ENCODE peak calls at places on chromosomes 7 and 10, in five cellular contexts. G is activated CD4-positive, alpha-beta T cell treated with anti-CD3 and anti-CD28 coated beads for 4 hours; K is skeletal muscle cell; S is NCI-H345; X is heart left ventricle. Y is an unnamed sample.

GRCh38 chr7:47045592-47045991 is 536.3 kb downstream of the TNS3 start:
- DNase-seq in G (no peak), K (peak; percentile 69), S (no peak), X (no peak), Y (no peak)

GRCh38 chr10:2619927-2620326 is 447.4 kb upstream of the PFKP start:
- DNase-seq in G (no peak), K (no peak), S (no peak), X (no peak), Y (no peak)

GRCh38 chr7:156475666-156476065 is 164.9 kb upstream of the RNF32 start:
- DNase-seq in G (no peak), K (no peak), S (no peak), X (no peak), Y (peak; percentile 30)

GRCh38 chr7:1963575-1963974 is 269.2 kb downstream of the MAD1L1 start:
- DNase-seq in G (no peak), K (no peak), S (no peak), X (peak; percentile 56), Y (no peak)

GRCh38 chr10:46228076-46229071 is 58.4 kb upstream of the ANTXRL start:
- DNase-seq in G (peak; percentile 39), K (peak; percentile 4), S (no peak), X (peak; percentile 71), Y (peak; percentile 50)

GRCh38 chr10:49298990-49299815 is at the start of gene C10orf71:
- DNase-seq in G (no peak), K (no peak), S (peak; percentile 15), X (no peak), Y (no peak)

GRCh38 chr10:132197271-132198067 is 10.7 kb downstream of the DPYSL4 start:
- DNase-seq in G (no peak), K (no peak), S (no peak), X (peak; percentile 58), Y (no peak)

GRCh38 chr7:25031432-25031831 is 51.5 kb upstream of the OSBPL3 start:
- DNase-seq in G (no peak), K (no peak), S (no peak), X (no peak), Y (no peak)

GRCh38 chr7:70028620-70029019 is 430.3 kb downstream of the AUTS2 start:
- DNase-seq in G (no peak), K (no peak), S (no peak), X (no peak), Y (no peak)

GRCh38 chr10:105545101-105545500 is 904.0 kb downstream of the SORCS3 start:
- DNase-seq in G (no peak), K (no peak), S (no peak), X (no peak), Y (no peak)

GRCh38 chr7:35695987-35696386 is 1.1 kb upstream of the HERPUD2 start:
- DNase-seq in G (no peak), K (no peak), S (no peak), X (no peak), Y (no peak)

GRCh38 chr10:46022978-46023702 is 7.3 kb downstream of the NCOA4 start:
- DNase-seq in G (peak; percentile 71), K (peak; percentile 73), S (peak; percentile 85), X (peak; percentile 96), Y (peak; percentile 61)

GRCh38 chr7:28483112-28483511 is 70.8 kb downstream of the CREB5 start:
- DNase-seq in G (no peak), K (peak; percentile 51), S (no peak), X (no peak), Y (no peak)